ENCODE peak calls at places on chromosomes 16 and 17, in nine cellular contexts. I, P, J, A, E, B, U, C and R are unnamed samples.

GRCh38 chr17:7582401-7583252 is 1.0 kb upstream of the MPDU1 start:
- DNase-seq in I (no peak), P (no peak), J (no peak), A (peak; percentile 24), E (no peak), B (no peak), U (peak; percentile 15), C (no peak), R (no peak)

GRCh38 chr17:37708008-37708615 is 36.7 kb downstream of the HNF1B start:
- DNase-seq in I (no peak), P (no peak), J (no peak), A (peak; percentile 82), E (peak; percentile 79), B (no peak), U (peak; percentile 85), C (peak; percentile 82), R (no peak)

GRCh38 chr17:78252701-78253635 is 21.5 kb downstream of the TMEM235 start:
- DNase-seq in I (no peak), P (no peak), J (no peak), A (no peak), E (no peak), B (no peak), U (no peak), C (no peak), R (no peak)

GRCh38 chr16:86573215-86573614 is 5.1 kb upstream of the FOXL1 start:
- DNase-seq in I (no peak), P (no peak), J (no peak), A (no peak), E (no peak), B (no peak), U (no peak), C (no peak), R (no peak)

GRCh38 chr17:21382560-21383495 is 6.7 kb downstream of the KCNJ12 start:
- DNase-seq in I (no peak), P (no peak), J (no peak), A (no peak), E (no peak), B (no peak), U (no peak), C (no peak), R (no peak)

GRCh38 chr17:81285179-81285878 is 9.8 kb downstream of the SLC38A10 start:
- DNase-seq in I (peak; percentile 80), P (no peak), J (peak; percentile 41), A (peak; percentile 58), E (peak; percentile 56), B (peak; percentile 92), U (peak; percentile 81), C (peak; percentile 76), R (no peak)

GRCh38 chr17:56679148-56679766 is 85.8 kb downstream of the NOG start:
- DNase-seq in I (peak; percentile 44), P (peak; percentile 66), J (peak; percentile 5), A (no peak), E (no peak), B (peak; percentile 58), U (no peak), C (no peak), R (peak; percentile 32)

GRCh38 chr16:63363738-63364137 is 1327.5 kb upstream of the CDH8 start:
- DNase-seq in I (no peak), P (no peak), J (no peak), A (no peak), E (no peak), B (no peak), U (no peak), C (no peak), R (no peak)

GRCh38 chr17:76054112-76054476 is 18.2 kb downstream of the SRP68 start:
- DNase-seq in I (no peak), P (peak; percentile 34), J (no peak), A (no peak), E (no peak), B (no peak), U (no peak), C (no peak), R (no peak)

GRCh38 chr16:80507538-80507937 is 33.3 kb upstream of the DYNLRB2 start:
- DNase-seq in I (no peak), P (no peak), J (no peak), A (peak; percentile 23), E (no peak), B (no peak), U (peak; percentile 21), C (no peak), R (no peak)

GRCh38 chr16:88519240-88519639 is 51.0 kb upstream of the ZC3H18 start:
- DNase-seq in I (no peak), P (no peak), J (no peak), A (no peak), E (no peak), B (no peak), U (no peak), C (no peak), R (no peak)

GRCh38 chr17:27513849-27514248 is 57.6 kb downstream of the KSR1 start:
- DNase-seq in I (no peak), P (no peak), J (no peak), A (no peak), E (no peak), B (no peak), U (no peak), C (no peak), R (no peak)

GRCh38 chr17:1730004-1730344 is 5.5 kb downstream of the WDR81 start:
- DNase-seq in I (no peak), P (no peak), J (no peak), A (no peak), E (no peak), B (no peak), U (no peak), C (no peak), R (no peak)

GRCh38 chr17:48046296-48046695 is 1.9 kb upstream of the NFE2L1 start:
- DNase-seq in I (no peak), P (no peak), J (no peak), A (no peak), E (no peak), B (no peak), U (no peak), C (no peak), R (no peak)

GRCh38 chr17:48047113-48047740 is 932 bp upstream of the NFE2L1 start:
- DNase-seq in I (no peak), P (no peak), J (peak; percentile 51), A (no peak), E (no peak), B (peak; percentile 34), U (no peak), C (no peak), R (no peak)

GRCh38 chr17:48048321-48049140 is at the start of gene NFE2L1:
- DNase-seq in I (peak; percentile 89), P (peak; percentile 86), J (peak; percentile 92), A (peak; percentile 95), E (peak; percentile 90), B (peak; percentile 94), U (peak; percentile 88), C (peak; percentile 97), R (peak; percentile 90)

GRCh38 chr17:48045270-48046001 is 2.7 kb upstream of the NFE2L1 start:
- DNase-seq in I (peak; percentile 65), P (no peak), J (no peak), A (no peak), E (no peak), B (peak; percentile 28), U (peak; percentile 67), C (no peak), R (no peak)

DNA sequence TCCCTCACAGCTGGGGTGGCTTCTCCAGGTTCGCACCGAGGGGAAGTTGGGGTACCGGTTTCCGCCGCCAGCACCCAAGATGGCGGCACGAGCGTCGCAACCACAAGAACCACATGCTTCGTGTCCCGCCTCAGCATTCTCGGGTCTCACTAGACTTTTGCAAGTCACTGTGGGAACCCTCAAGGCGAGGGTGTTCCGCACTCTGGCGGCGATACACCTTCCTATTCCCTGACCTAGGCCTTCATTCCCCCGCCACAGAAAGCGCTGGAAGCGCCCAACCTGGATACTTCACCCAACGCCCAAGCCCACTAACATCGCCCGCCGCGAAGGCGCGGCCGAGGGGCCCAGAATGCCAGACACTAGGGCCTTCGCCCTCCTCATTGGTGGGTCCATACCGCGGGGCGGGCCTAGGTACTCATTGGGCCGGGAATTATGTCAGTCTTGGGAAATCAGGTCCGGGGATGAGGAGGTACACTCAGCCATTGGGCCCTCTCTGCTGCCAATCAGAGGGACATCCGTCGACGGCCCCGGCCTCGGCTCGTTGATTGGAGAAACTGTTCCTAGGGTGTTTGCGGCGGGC is 328 bp upstream of the NFE2L1 start:
- DNase-seq in I (peak; percentile 97), P (peak; percentile 98), J (peak; percentile 98), A (peak; percentile 99), E (peak; percentile 99), B (peak; percentile 100), U (peak; percentile 100), C (peak; percentile 100), R (peak; percentile 97)
- TF ChIP-seq POLR2A in I (peak; percentile 95), P (peak; percentile 61), J (peak; percentile 96), A (peak; percentile 86), E (peak; percentile 54), B (peak; percentile 93), U (peak; percentile 67), C (peak; percentile 66), R (peak; percentile 60)

DNA sequence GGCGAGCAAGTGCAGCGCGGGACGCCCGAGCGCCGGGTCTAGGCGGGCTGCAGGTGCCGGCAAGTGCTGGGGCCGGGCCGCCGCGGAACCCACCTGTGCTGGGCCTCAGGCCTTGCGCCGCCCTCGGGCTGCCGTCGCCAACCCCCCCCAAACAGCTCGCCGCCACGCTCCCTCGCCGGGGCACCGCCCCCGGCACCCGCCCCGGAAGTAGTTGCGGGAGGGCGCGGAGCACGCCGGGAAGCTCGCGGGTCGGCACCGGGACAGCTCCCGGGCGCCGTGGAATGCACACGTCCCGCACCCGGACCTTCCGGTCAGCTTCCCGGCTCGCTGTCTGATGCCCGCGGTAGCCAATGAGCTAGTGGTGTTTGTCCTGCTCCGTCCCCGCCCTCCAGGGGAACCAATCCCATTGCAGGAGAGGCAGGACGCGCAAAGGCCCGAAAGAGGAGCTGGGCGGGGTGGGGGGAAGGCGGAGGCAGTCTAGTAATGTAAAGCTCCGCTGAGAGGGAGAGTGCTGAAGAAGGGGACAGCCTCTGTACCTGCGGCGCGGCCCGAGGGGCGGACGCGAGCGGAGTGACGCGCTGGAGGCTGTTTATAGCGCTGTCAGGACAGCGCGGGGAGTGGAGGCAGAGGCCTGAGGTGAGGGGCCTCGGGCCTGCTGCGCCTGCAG is at the start of the genes ANKS3 and DNAAF8:
- DNase-seq in I (peak; percentile 98), P (peak; percentile 99), J (peak; percentile 93), A (peak; percentile 96), E (peak; percentile 97), B (peak; percentile 96), U (peak; percentile 98), C (peak; percentile 99), R (peak; percentile 98)
- TF ChIP-seq POLR2A in I (peak; percentile 67), P (peak; percentile 63), J (peak; percentile 45), A (no peak), E (no peak), B (peak; percentile 58), U (no peak), C (peak; percentile 39), R (peak; percentile 49)

DNA sequence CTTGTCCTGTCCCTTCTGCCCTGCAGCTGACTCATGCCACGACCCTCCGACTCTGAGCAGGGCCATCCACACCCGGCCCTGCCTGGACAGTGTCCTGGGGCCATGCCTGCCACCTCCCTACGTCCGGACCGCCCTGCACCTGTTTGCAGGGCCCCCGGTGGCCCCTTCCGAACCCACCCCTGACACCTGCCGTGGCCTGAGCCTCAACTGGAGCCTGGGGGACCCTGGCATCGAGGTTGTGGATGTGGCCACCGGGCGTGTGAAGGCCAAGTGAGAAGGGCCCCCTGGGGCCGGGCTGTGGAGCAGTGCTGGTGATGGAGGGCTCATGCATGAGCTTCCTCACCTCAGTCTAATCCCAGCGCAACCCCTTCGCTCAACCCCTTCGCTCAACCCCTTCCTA is 5.1 kb downstream of the ADAD2 start:
- DNase-seq in I (no peak), P (no peak), J (no peak), A (no peak), E (no peak), B (no peak), U (no peak), C (no peak), R (no peak)
- TF ChIP-seq POLR2A in I (no peak), P (no peak), J (no peak), A (no peak), E (no peak), B (no peak), U (no peak), C (no peak), R (no peak)

GRCh38 chr17:44689492-44690217 is at the start of gene CCDC43:
- DNase-seq in I (peak; percentile 94), P (peak; percentile 97), J (peak; percentile 95), A (peak; percentile 92), E (peak; percentile 91), B (peak; percentile 94), U (peak; percentile 91), C (peak; percentile 93), R (peak; percentile 83)
- TF ChIP-seq POLR2A in I (peak; percentile 92), P (peak; percentile 98), J (peak; percentile 80), A (peak; percentile 60), E (peak; percentile 47), B (peak; percentile 94), U (peak; percentile 53), C (peak; percentile 71), R (no peak)